ENCODE peak calls at places on chromosomes 16 and 17, in seven cellular contexts. One of them, this sample, is unnamed.

GRCh38 chr17:8741366-8741765 is 3.3 kb downstream of the CCDC42 start:
- DNase-seq in GM12865: no peak
- DNase-seq in stomach: no peak
- DNase-seq in fibroblast of mammary gland: no peak
- DNase-seq in HFF-Myc: no peak
- DNase-seq in endothelial cell: no peak
- DNase-seq in cardiac muscle cell: no peak
- DNase-seq in this sample: no peak

GRCh38 chr16:55466209-55466608 is 12.8 kb upstream of the MMP2 start:
- DNase-seq in GM12865: no peak
- DNase-seq in endothelial cell: no peak
- DNase-seq in stomach: no peak
- DNase-seq in fibroblast of mammary gland: no peak
- DNase-seq in HFF-Myc: no peak
- DNase-seq in cardiac muscle cell: no peak
- DNase-seq in this sample: no peak

GRCh38 chr17:31517524-31517923 is 126.0 kb downstream of the RAB11FIP4 start:
- DNase-seq in endothelial cell: peak
- DNase-seq in fibroblast of mammary gland: no peak
- DNase-seq in HFF-Myc: no peak
- DNase-seq in GM12865: no peak
- DNase-seq in stomach: no peak
- DNase-seq in cardiac muscle cell: peak
- DNase-seq in this sample: no peak

GRCh38 chr16:10616744-10617640 is 36.6 kb upstream of the EMP2 start:
- DNase-seq in stomach: peak
- DNase-seq in GM12865: no peak
- DNase-seq in cardiac muscle cell: peak
- DNase-seq in HFF-Myc: no peak
- DNase-seq in endothelial cell: no peak
- DNase-seq in fibroblast of mammary gland: peak
- DNase-seq in this sample: peak

GRCh38 chr17:3843935-3844516 is 2.0 kb downstream of the NCBP3 start:
- DNase-seq in HFF-Myc: no peak
- DNase-seq in endothelial cell: peak
- DNase-seq in GM12865: peak
- DNase-seq in stomach: peak
- DNase-seq in fibroblast of mammary gland: peak
- DNase-seq in cardiac muscle cell: peak
- DNase-seq in this sample: no peak

GRCh38 chr16:84806256-84806889 is 13.4 kb upstream of the CRISPLD2 start:
- DNase-seq in endothelial cell: no peak
- DNase-seq in GM12865: peak
- DNase-seq in fibroblast of mammary gland: peak
- DNase-seq in cardiac muscle cell: no peak
- DNase-seq in HFF-Myc: peak
- DNase-seq in stomach: peak
- DNase-seq in this sample: no peak

GRCh38 chr17:36892112-36892838 is 45.0 kb upstream of the LHX1 start:
- DNase-seq in HFF-Myc: no peak
- DNase-seq in endothelial cell: no peak
- DNase-seq in stomach: peak
- DNase-seq in GM12865: no peak
- DNase-seq in fibroblast of mammary gland: no peak
- DNase-seq in cardiac muscle cell: no peak
- DNase-seq in this sample: no peak

GRCh38 chr16:65922923-65923322 is 443.6 kb upstream of the CDH5 start:
- DNase-seq in HFF-Myc: no peak
- DNase-seq in cardiac muscle cell: no peak
- DNase-seq in GM12865: no peak
- DNase-seq in endothelial cell: no peak
- DNase-seq in fibroblast of mammary gland: no peak
- DNase-seq in stomach: no peak
- DNase-seq in this sample: no peak

GRCh38 chr16:66851166-66851964 is 7.2 kb downstream of the CA7 start:
- DNase-seq in GM12865: no peak
- DNase-seq in cardiac muscle cell: no peak
- DNase-seq in fibroblast of mammary gland: no peak
- DNase-seq in stomach: no peak
- DNase-seq in HFF-Myc: no peak
- DNase-seq in endothelial cell: no peak
- DNase-seq in this sample: no peak

GRCh38 chr17:74525781-74526288 is 5.4 kb downstream of the CD300LB start:
- DNase-seq in endothelial cell: no peak
- DNase-seq in GM12865: no peak
- DNase-seq in HFF-Myc: no peak
- DNase-seq in fibroblast of mammary gland: no peak
- DNase-seq in stomach: peak
- DNase-seq in cardiac muscle cell: no peak
- DNase-seq in this sample: no peak

GRCh38 chr16:84823484-84823883 is 3.7 kb downstream of the CRISPLD2 start:
- DNase-seq in HFF-Myc: no peak
- DNase-seq in GM12865: no peak
- DNase-seq in endothelial cell: no peak
- DNase-seq in stomach: no peak
- DNase-seq in cardiac muscle cell: no peak
- DNase-seq in fibroblast of mammary gland: peak
- DNase-seq in this sample: no peak

GRCh38 chr17:50196036-50196435 is 5.4 kb downstream of the COL1A1 start:
- DNase-seq in HFF-Myc: no peak
- DNase-seq in cardiac muscle cell: no peak
- DNase-seq in GM12865: no peak
- DNase-seq in endothelial cell: no peak
- DNase-seq in stomach: no peak
- DNase-seq in fibroblast of mammary gland: no peak
- DNase-seq in this sample: no peak

GRCh38 chr17:50194441-50195195 is 6.8 kb downstream of the COL1A1 start:
- DNase-seq in fibroblast of mammary gland: peak
- DNase-seq in endothelial cell: no peak
- DNase-seq in cardiac muscle cell: no peak
- DNase-seq in GM12865: no peak
- DNase-seq in HFF-Myc: no peak
- DNase-seq in stomach: no peak
- DNase-seq in this sample: no peak

GRCh38 chr17:50192873-50193274 is 8.6 kb downstream of the COL1A1 start:
- DNase-seq in HFF-Myc: no peak
- DNase-seq in cardiac muscle cell: no peak
- DNase-seq in fibroblast of mammary gland: peak
- DNase-seq in GM12865: peak
- DNase-seq in stomach: no peak
- DNase-seq in endothelial cell: no peak
- DNase-seq in this sample: no peak

GRCh38 chr17:50196826-50197225 is 4.6 kb downstream of the COL1A1 start:
- DNase-seq in cardiac muscle cell: no peak
- DNase-seq in GM12865: no peak
- DNase-seq in HFF-Myc: no peak
- DNase-seq in fibroblast of mammary gland: peak
- DNase-seq in endothelial cell: no peak
- DNase-seq in stomach: no peak
- DNase-seq in this sample: no peak

GRCh38 chr17:50195196-50195865 is 6.1 kb downstream of the COL1A1 start:
- DNase-seq in endothelial cell: no peak
- DNase-seq in fibroblast of mammary gland: peak
- DNase-seq in cardiac muscle cell: no peak
- DNase-seq in GM12865: no peak
- DNase-seq in HFF-Myc: no peak
- DNase-seq in stomach: no peak
- DNase-seq in this sample: no peak
- TF ChIP-seq CTCF in endothelial cell: no peak
- TF ChIP-seq CTCF in fibroblast of mammary gland: peak
- TF ChIP-seq CTCF in cardiac muscle cell: peak
- TF ChIP-seq CTCF in GM12865: no peak
- TF ChIP-seq CTCF in HFF-Myc: peak
- TF ChIP-seq CTCF in stomach: no peak
- TF ChIP-seq CTCF in this sample: no peak

GRCh38 chr17:45908460-45908859 is 14.1 kb downstream of the MAPT start:
- DNase-seq in cardiac muscle cell: no peak
- DNase-seq in fibroblast of mammary gland: no peak
- DNase-seq in GM12865: no peak
- DNase-seq in stomach: no peak
- DNase-seq in endothelial cell: no peak
- DNase-seq in HFF-Myc: no peak
- DNase-seq in this sample: no peak
- TF ChIP-seq CTCF in cardiac muscle cell: no peak
- TF ChIP-seq CTCF in fibroblast of mammary gland: no peak
- TF ChIP-seq CTCF in GM12865: no peak
- TF ChIP-seq CTCF in stomach: no peak
- TF ChIP-seq CTCF in endothelial cell: no peak
- TF ChIP-seq CTCF in HFF-Myc: no peak
- TF ChIP-seq CTCF in this sample: no peak

DNA sequence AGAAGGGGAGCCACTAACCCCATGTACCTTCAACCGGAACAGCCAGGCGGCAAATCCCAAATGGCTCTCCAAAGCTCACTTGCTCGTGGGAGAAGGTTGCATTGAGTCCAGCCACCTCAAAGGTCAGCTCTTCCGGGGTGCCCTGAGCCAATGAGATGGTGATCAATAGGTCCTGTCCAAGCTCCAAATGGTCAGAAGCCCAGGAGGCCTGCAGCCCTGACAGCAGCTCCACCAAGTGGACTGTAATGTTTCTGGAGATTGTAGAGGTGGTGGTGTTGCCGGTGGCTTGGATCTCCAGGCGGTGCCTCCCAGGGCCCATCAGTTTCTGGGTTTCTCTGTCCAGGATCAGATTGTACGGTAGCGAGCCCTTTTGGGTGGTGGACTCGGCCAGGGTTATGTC is 39.9 kb upstream of the BCO1 start:
- DNase-seq in stomach: no peak
- DNase-seq in cardiac muscle cell: peak
- DNase-seq in HFF-Myc: no peak
- DNase-seq in GM12865: no peak
- DNase-seq in endothelial cell: no peak
- DNase-seq in fibroblast of mammary gland: no peak
- DNase-seq in this sample: no peak
- TF ChIP-seq CTCF in stomach: no peak
- TF ChIP-seq CTCF in cardiac muscle cell: peak
- TF ChIP-seq CTCF in HFF-Myc: peak
- TF ChIP-seq CTCF in GM12865: no peak
- TF ChIP-seq CTCF in endothelial cell: no peak
- TF ChIP-seq CTCF in fibroblast of mammary gland: peak
- TF ChIP-seq CTCF in this sample: no peak

GRCh38 chr17:50148226-50149098 is 2.0 kb downstream of the PPP1R9B start:
- DNase-seq in fibroblast of mammary gland: no peak
- DNase-seq in cardiac muscle cell: no peak
- DNase-seq in stomach: peak
- DNase-seq in HFF-Myc: no peak
- DNase-seq in GM12865: peak
- DNase-seq in endothelial cell: peak
- DNase-seq in this sample: no peak
- TF ChIP-seq CTCF in fibroblast of mammary gland: no peak
- TF ChIP-seq CTCF in cardiac muscle cell: peak
- TF ChIP-seq CTCF in stomach: no peak
- TF ChIP-seq CTCF in HFF-Myc: no peak
- TF ChIP-seq CTCF in GM12865: no peak
- TF ChIP-seq CTCF in endothelial cell: no peak
- TF ChIP-seq CTCF in this sample: peak

GRCh38 chr16:81264386-81264785 is 25.9 kb downstream of the BCO1 start:
- DNase-seq in cardiac muscle cell: no peak
- DNase-seq in stomach: no peak
- DNase-seq in fibroblast of mammary gland: no peak
- DNase-seq in endothelial cell: no peak
- DNase-seq in HFF-Myc: no peak
- DNase-seq in GM12865: no peak
- DNase-seq in this sample: no peak

GRCh38 chr16:81265052-81265451 is 26.6 kb downstream of the BCO1 start:
- DNase-seq in cardiac muscle cell: no peak
- DNase-seq in endothelial cell: no peak
- DNase-seq in fibroblast of mammary gland: no peak
- DNase-seq in HFF-Myc: no peak
- DNase-seq in stomach: no peak
- DNase-seq in GM12865: no peak
- DNase-seq in this sample: no peak

GRCh38 chr16:81261049-81261648 is 22.7 kb downstream of the BCO1 start:
- DNase-seq in endothelial cell: peak
- DNase-seq in fibroblast of mammary gland: peak
- DNase-seq in GM12865: peak
- DNase-seq in stomach: peak
- DNase-seq in cardiac muscle cell: no peak
- DNase-seq in HFF-Myc: no peak
- DNase-seq in this sample: no peak

GRCh38 chr16:81265658-81266451 is 27.4 kb downstream of the BCO1 start:
- DNase-seq in cardiac muscle cell: no peak
- DNase-seq in endothelial cell: no peak
- DNase-seq in stomach: peak
- DNase-seq in fibroblast of mammary gland: peak
- DNase-seq in GM12865: no peak
- DNase-seq in HFF-Myc: no peak
- DNase-seq in this sample: no peak

GRCh38 chr16:81263470-81264200 is 25.1 kb downstream of the BCO1 start:
- DNase-seq in fibroblast of mammary gland: peak
- DNase-seq in endothelial cell: no peak
- DNase-seq in GM12865: no peak
- DNase-seq in stomach: no peak
- DNase-seq in HFF-Myc: no peak
- DNase-seq in cardiac muscle cell: no peak
- DNase-seq in this sample: no peak
- TF ChIP-seq CTCF in fibroblast of mammary gland: peak
- TF ChIP-seq CTCF in endothelial cell: no peak
- TF ChIP-seq CTCF in GM12865: no peak
- TF ChIP-seq CTCF in stomach: peak
- TF ChIP-seq CTCF in HFF-Myc: no peak
- TF ChIP-seq CTCF in cardiac muscle cell: peak
- TF ChIP-seq CTCF in this sample: no peak

GRCh38 chr16:49121636-49122035 is 160.0 kb downstream of the CBLN1 start:
- DNase-seq in cardiac muscle cell: no peak
- DNase-seq in stomach: no peak
- DNase-seq in HFF-Myc: no peak
- DNase-seq in fibroblast of mammary gland: no peak
- DNase-seq in GM12865: no peak
- DNase-seq in endothelial cell: no peak
- DNase-seq in this sample: no peak

GRCh38 chr16:49130397-49130796 is 151.2 kb downstream of the CBLN1 start:
- DNase-seq in stomach: no peak
- DNase-seq in cardiac muscle cell: no peak
- DNase-seq in endothelial cell: no peak
- DNase-seq in fibroblast of mammary gland: no peak
- DNase-seq in GM12865: no peak
- DNase-seq in HFF-Myc: no peak
- DNase-seq in this sample: no peak

GRCh38 chr16:49129935-49130334 is 151.7 kb downstream of the CBLN1 start:
- DNase-seq in stomach: no peak
- DNase-seq in cardiac muscle cell: no peak
- DNase-seq in fibroblast of mammary gland: no peak
- DNase-seq in GM12865: no peak
- DNase-seq in endothelial cell: no peak
- DNase-seq in HFF-Myc: no peak
- DNase-seq in this sample: no peak

GRCh38 chr16:49128740-49129139 is 152.9 kb downstream of the CBLN1 start:
- DNase-seq in endothelial cell: no peak
- DNase-seq in cardiac muscle cell: no peak
- DNase-seq in stomach: no peak
- DNase-seq in GM12865: no peak
- DNase-seq in fibroblast of mammary gland: no peak
- DNase-seq in HFF-Myc: no peak
- DNase-seq in this sample: no peak

DNA sequence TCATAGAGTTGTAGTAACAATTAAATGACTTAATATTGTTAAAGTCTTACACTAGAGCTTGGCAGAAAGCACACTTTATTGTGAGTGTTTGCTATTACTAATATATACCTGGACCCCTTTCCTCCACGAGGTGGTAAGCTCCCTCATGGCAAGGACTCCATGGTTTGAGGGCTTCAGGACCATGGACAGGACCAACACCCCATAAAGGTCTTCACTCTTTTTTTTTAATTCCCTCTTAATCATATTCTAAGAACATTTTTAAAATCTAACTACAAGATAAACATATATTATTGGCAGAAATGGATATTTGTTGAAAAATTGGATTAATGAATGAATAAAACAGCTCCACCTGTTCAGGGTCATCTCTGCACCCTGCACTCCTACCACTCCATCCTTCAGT is 154.5 kb downstream of the CBLN1 start:
- DNase-seq in GM12865: peak
- DNase-seq in cardiac muscle cell: peak
- DNase-seq in stomach: no peak
- DNase-seq in endothelial cell: peak
- DNase-seq in HFF-Myc: no peak
- DNase-seq in fibroblast of mammary gland: no peak
- DNase-seq in this sample: no peak
- TF ChIP-seq CTCF in GM12865: no peak
- TF ChIP-seq CTCF in cardiac muscle cell: no peak
- TF ChIP-seq CTCF in stomach: no peak
- TF ChIP-seq CTCF in endothelial cell: no peak
- TF ChIP-seq CTCF in HFF-Myc: no peak
- TF ChIP-seq CTCF in fibroblast of mammary gland: no peak
- TF ChIP-seq CTCF in this sample: no peak

This sample was measured in neural crest cell.